ENCODE peak calls at places on chromosomes 12 and 14, in four cellular contexts. C is NCI-H69, X is smooth muscle cell of the brain vasculature, Y is SW 1271. D is an unnamed sample.
A peak's percentile ranks its signal among the peaks of the same experiment; 100 is the strongest.

GRCh38 chr12:124555168-124555928 is 12.1 kb downstream of the NCOR2 start:
- DNase-seq in C (no peak), X (no peak), Y (no peak), D (no peak)

GRCh38 chr12:56271031-56271430 is 4.3 kb downstream of the COQ10A start:
- DNase-seq in C (peak; percentile 32), X (no peak), Y (peak; percentile 31), D (no peak)

GRCh38 chr14:102043251-102044025 is 43.4 kb downstream of the HSP90AA1 start:
- DNase-seq in C (no peak), X (no peak), Y (no peak), D (no peak)

GRCh38 chr14:32258574-32258973 is 55.5 kb upstream of the RNU6-8 start:
- DNase-seq in C (peak; percentile 30), X (no peak), Y (no peak), D (no peak)

GRCh38 chr12:108143144-108143543 is 14.1 kb downstream of the WSCD2 start:
- DNase-seq in C (no peak), X (no peak), Y (no peak), D (no peak)

GRCh38 chr12:28172434-28173030 is 17.7 kb upstream of the CCDC91 start:
- DNase-seq in C (peak; percentile 33), X (no peak), Y (peak; percentile 67), D (no peak)

GRCh38 chr12:117051380-117051779 is 47.8 kb downstream of the TESC start:
- DNase-seq in C (no peak), X (no peak), Y (no peak), D (no peak)

GRCh38 chr14:21874167-21874566 is 200.5 kb upstream of the OR4E1 start:
- DNase-seq in C (no peak), X (no peak), Y (no peak), D (no peak)

GRCh38 chr14:61321385-61322010 is at the start of gene PRKCH:
- DNase-seq in C (peak; percentile 87), X (peak; percentile 18), Y (peak; percentile 38), D (no peak)

GRCh38 chr12:95942106-95942531 is 295 bp downstream of the CCDC38 start:
- DNase-seq in C (peak; percentile 76), X (no peak), Y (peak; percentile 51), D (no peak)

GRCh38 chr14:49315570-49315969 is 270.6 kb downstream of the RPS29 start:
- DNase-seq in C (no peak), X (no peak), Y (no peak), D (no peak)

GRCh38 chr12:81558031-81558430 is 201.1 kb downstream of the PPFIA2 start:
- DNase-seq in C (no peak), X (peak; percentile 7), Y (no peak), D (no peak)

GRCh38 chr14:64937176-64937820 is 5.2 kb downstream of the GPX2 start:
- DNase-seq in C (peak; percentile 47), X (no peak), Y (no peak), D (no peak)

GRCh38 chr14:78519863-78520262 is 349.7 kb downstream of the NRXN3 start:
- DNase-seq in C (peak; percentile 26), X (no peak), Y (no peak), D (no peak)

GRCh38 chr12:98532687-98533304 is 17.4 kb downstream of the TMPO start:
- DNase-seq in C (peak; percentile 70), X (no peak), Y (peak; percentile 74), D (no peak)

GRCh38 chr14:73728106-73729014 is 14.2 kb upstream of the PNMA1 start:
- DNase-seq in C (peak; percentile 81), X (no peak), Y (peak; percentile 85), D (no peak)

GRCh38 chr12:6216581-6216980 is 16.4 kb downstream of the CD9 start:
- DNase-seq in C (no peak), X (no peak), Y (no peak), D (no peak)

GRCh38 chr14:94313991-94314655 is 9.0 kb downstream of the SERPINA6 start:
- DNase-seq in C (no peak), X (no peak), Y (no peak), D (no peak)

GRCh38 chr14:35215110-35215872 is 76.9 kb upstream of the PSMA6 start:
- DNase-seq in C (peak; percentile 66), X (no peak), Y (peak; percentile 54), D (no peak)

GRCh38 chr12:119964123-119964522 is 24.9 kb upstream of the BICDL1 start:
- DNase-seq in C (no peak), X (no peak), Y (no peak), D (no peak)

GRCh38 chr12:132600048-132601032 is 10.0 kb downstream of the LRCOL1 start:
- DNase-seq in C (peak; percentile 85), X (no peak), Y (no peak), D (no peak)

GRCh38 chr12:5577239-5577638 is 145.3 kb downstream of the NTF3 start:
- DNase-seq in C (peak; percentile 80), X (no peak), Y (no peak), D (no peak)

GRCh38 chr12:50799908-50800307 is 36.0 kb downstream of the ATF1 start:
- DNase-seq in C (peak; percentile 29), X (no peak), Y (no peak), D (no peak)

GRCh38 chr12:121858662-121859572 is at the start of gene HPD:
- DNase-seq in C (no peak), X (no peak), Y (peak; percentile 9), D (peak; percentile 57)

GRCh38 chr12:71865166-71865713 is 25.7 kb downstream of the TBC1D15 start:
- DNase-seq in C (peak; percentile 2), X (no peak), Y (no peak), D (no peak)

GRCh38 chr14:44027397-44027796 is 479.7 kb downstream of the FSCB start:
- DNase-seq in C (no peak), X (no peak), Y (no peak), D (no peak)

GRCh38 chr14:73662439-73663056 is 17.8 kb downstream of the DNAL1 start:
- DNase-seq in C (peak; percentile 41), X (peak; percentile 43), Y (peak; percentile 96), D (no peak)

D was measured in thoracic aorta.